ENCODE peak calls at places on chromosome 16, in six cellular contexts. Q, M, U, O, F and W are unnamed samples.

GRCh38 chr16:35564889-35565288 is 2105.5 kb downstream of the TP53TG3F start:
- DNase-seq in Q (no peak), M (no peak), U (no peak), O (no peak), F (no peak), W (no peak)

GRCh38 chr16:11535494-11535893 is 51.2 kb downstream of the LITAF start:
- DNase-seq in Q (no peak), M (no peak), U (no peak), O (no peak), F (no peak), W (no peak)

GRCh38 chr16:84228321-84228838 is 11.4 kb downstream of the KCNG4 start:
- DNase-seq in Q (no peak), M (peak; percentile 94), U (no peak), O (no peak), F (no peak), W (peak; percentile 82)

GRCh38 chr16:54466233-54466632 is 179.6 kb upstream of the IRX3 start:
- DNase-seq in Q (no peak), M (no peak), U (no peak), O (no peak), F (no peak), W (no peak)

GRCh38 chr16:68365167-68365817 is 54.5 kb downstream of the PRMT7 start:
- DNase-seq in Q (no peak), M (no peak), U (no peak), O (no peak), F (no peak), W (no peak)

GRCh38 chr16:77376358-77376757 is 58.5 kb downstream of the ADAMTS18 start:
- DNase-seq in Q (no peak), M (no peak), U (no peak), O (no peak), F (peak; percentile 21), W (no peak)

GRCh38 chr16:48366165-48367093 is 18.8 kb downstream of the SIAH1 start:
- DNase-seq in Q (peak; percentile 76), M (peak; percentile 95), U (peak; percentile 74), O (no peak), F (peak; percentile 82), W (peak; percentile 86)

GRCh38 chr16:72999541-73000019 is 48.3 kb downstream of the ZFHX3 start:
- DNase-seq in Q (no peak), M (no peak), U (no peak), O (no peak), F (no peak), W (no peak)

GRCh38 chr16:521381-522210 is 5.9 kb upstream of the CAPN15 start:
- DNase-seq in Q (no peak), M (no peak), U (no peak), O (no peak), F (no peak), W (no peak)

GRCh38 chr16:2088759-2089358 is 41.1 kb downstream of the TSC2 start:
- DNase-seq in Q (no peak), M (no peak), U (no peak), O (no peak), F (no peak), W (no peak)

GRCh38 chr16:2089676-2090480 is 42.1 kb downstream of the TSC2 start:
- DNase-seq in Q (no peak), M (no peak), U (no peak), O (peak; percentile 83), F (no peak), W (no peak)

GRCh38 chr16:2090819-2091721 is 43.3 kb downstream of the TSC2 start:
- DNase-seq in Q (peak; percentile 36), M (peak; percentile 55), U (no peak), O (no peak), F (peak; percentile 18), W (peak; percentile 16)

GRCh38 chr16:2091722-2092620 is 43.7 kb downstream of the PKD1 start:
- DNase-seq in Q (no peak), M (no peak), U (no peak), O (no peak), F (no peak), W (no peak)

DNA sequence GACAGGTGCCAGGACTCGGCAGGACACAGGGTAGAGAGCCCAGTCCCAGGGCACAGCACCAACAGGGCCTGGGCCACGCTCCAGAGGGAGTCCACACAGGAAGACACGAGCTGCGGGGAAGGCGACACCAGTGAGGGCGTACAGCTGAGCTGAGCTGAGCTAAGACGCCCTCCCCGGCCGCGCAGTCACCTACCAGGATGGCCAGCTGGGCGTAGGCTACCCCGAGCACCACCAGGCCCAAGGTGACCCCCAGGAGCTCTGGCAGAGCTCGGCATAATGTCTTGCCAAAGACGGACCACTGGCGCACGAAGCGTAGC is 42.7 kb downstream of the TSC2 start:
- DNase-seq in Q (no peak), M (no peak), U (no peak), O (no peak), F (no peak), W (no peak)
- H3K4me3 ChIP-seq in Q (no peak overlapping the region), M (no peak overlapping the region), U (no peak overlapping the region), O (peak overlapping the region; percentile 12), F (no peak overlapping the region), W (no peak overlapping the region)

DNA sequence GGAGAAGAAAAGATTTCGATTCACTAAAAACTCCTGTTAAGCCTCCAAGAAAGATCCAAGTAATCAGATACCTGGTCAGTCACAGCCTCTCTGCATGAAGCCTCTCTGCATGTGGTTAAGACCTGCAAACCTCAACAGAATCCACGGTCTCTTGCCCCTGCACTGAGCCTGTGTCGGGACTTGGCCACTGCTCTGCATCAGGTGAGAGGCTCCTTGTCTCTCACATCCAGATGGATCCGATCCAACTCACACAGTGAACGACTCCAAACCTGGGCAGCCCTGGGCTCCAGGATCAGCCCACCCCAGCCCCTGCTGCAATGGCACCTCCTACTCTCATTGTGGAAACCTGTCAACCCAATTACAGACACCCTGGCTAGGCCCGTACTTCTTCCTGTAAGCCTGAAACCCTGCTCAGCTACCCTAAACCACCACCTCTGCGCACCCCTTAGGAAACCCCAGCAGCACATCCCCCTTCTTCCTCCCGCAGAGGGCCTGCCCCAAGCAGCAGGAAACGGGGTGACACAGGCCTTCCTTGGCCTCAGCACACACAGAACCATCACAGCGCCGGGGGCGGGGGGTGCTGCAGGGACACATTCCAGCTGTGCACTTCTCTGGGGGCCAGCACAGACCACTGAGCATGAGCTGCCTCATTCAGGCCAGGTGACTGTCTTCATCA is 129.5 kb downstream of the ANKRD11 start:
- DNase-seq in Q (peak; percentile 88), M (no peak), U (peak; percentile 89), O (peak; percentile 92), F (peak; percentile 94), W (no peak)
- H3K4me3 ChIP-seq in Q (peak overlapping the region; percentile 20), M (no peak overlapping the region), U (peak overlapping the region; percentile 48), O (no peak overlapping the region), F (peak overlapping the region; percentile 77), W (no peak overlapping the region)

DNA sequence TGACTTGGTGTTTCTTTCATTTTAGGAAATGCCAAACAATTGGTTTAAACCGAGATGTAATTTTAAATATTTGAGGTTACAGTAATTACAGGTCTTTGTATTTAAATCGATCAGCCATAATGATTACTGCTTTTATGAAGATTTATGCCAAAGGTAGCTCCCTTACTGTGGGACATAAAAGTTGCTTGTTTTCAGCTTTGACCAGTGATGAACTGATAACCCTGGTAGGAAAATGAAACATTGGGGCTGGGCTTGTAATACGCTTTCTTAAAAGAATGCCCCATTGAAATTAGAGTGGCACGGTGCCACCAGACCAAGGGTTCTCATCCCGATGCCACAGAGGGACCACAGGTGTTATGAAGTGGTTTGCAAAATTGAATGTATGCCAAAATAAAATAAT is 7.3 kb downstream of the TNRC6A start:
- DNase-seq in Q (no peak), M (no peak), U (no peak), O (no peak), F (no peak), W (no peak)
- H3K4me3 ChIP-seq in Q (no peak overlapping the region), M (no peak overlapping the region), U (no peak overlapping the region), O (no peak overlapping the region), F (peak overlapping the region; percentile 28), W (no peak overlapping the region)

DNA sequence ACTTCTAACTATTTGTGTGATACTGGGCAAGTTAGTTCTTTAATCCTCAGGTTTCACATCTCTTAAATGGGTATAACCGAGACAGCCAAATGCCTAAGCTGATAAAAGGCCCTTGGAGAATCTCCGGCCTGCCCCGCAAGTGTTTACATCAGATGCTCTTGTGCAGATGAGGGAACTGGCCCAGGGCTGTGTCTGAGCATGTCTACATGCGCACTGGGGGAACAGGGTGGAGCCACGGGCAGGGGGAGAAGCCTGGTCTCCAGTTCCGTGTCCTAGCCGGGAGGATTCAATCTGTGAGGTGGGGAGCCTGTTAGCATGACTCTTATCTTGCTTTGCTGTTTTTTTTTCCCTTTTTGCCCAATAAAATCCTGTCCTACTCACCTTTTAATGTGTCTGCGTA is 222.9 kb downstream of the CDH8 start:
- DNase-seq in Q (no peak), M (no peak), U (no peak), O (no peak), F (no peak), W (no peak)
- H3K4me3 ChIP-seq in Q (no peak overlapping the region), M (no peak overlapping the region), U (no peak overlapping the region), O (no peak overlapping the region), F (no peak overlapping the region), W (no peak overlapping the region)

GRCh38 chr16:64791756-64792155 is 330.1 kb downstream of the CDH11 start:
- DNase-seq in Q (no peak), M (peak; percentile 1), U (no peak), O (no peak), F (no peak), W (peak; percentile 27)
- H3K4me3 ChIP-seq in Q (no peak overlapping the region), M (no peak overlapping the region), U (no peak overlapping the region), O (no peak overlapping the region), F (no peak overlapping the region), W (no peak overlapping the region)

GRCh38 chr16:82761858-82762257 is 135.1 kb downstream of the CDH13 start:
- DNase-seq in Q (no peak), M (peak; percentile 41), U (no peak), O (no peak), F (peak; percentile 2), W (no peak)
- H3K4me3 ChIP-seq in Q (no peak overlapping the region), M (no peak overlapping the region), U (no peak overlapping the region), O (no peak overlapping the region), F (peak overlapping the region; percentile 23), W (peak overlapping the region; percentile 12)

GRCh38 chr16:3030128-3030871 is 6.4 kb downstream of the BICDL2 start:
- DNase-seq in Q (no peak), M (no peak), U (no peak), O (peak; percentile 76), F (no peak), W (no peak)
- H3K4me3 ChIP-seq in Q (no peak overlapping the region), M (no peak overlapping the region), U (no peak overlapping the region), O (no peak overlapping the region), F (peak overlapping the region; percentile 19), W (no peak overlapping the region)

DNA sequence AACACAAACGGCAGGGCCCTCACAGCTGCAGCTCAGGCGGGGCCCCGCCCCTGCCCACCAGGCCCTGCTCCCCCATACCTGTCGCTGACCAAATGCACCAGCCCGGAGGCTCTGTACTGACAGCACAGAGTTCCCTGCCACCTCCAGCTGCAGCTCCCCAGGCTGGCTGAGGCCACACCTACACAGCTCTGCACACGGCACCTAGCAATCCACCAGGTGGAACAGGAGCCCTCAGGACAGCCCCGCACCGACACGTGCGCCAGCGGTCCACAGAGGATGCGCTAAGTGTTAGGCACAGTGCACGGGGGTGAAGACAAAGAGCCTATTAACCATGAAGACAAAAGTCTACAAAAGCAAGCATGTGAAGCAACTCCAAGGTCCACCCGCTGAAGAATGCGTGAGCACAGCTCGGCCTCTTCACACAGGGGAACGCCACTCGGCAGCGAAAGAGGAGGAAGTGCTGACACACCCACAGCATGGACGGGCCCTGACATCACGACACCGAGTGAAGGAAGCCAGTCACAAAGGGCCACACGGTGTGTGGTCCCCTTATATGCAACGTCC is 5.4 kb downstream of the ZCCHC14 start:
- DNase-seq in Q (peak; percentile 22), M (peak; percentile 27), U (no peak), O (no peak), F (peak; percentile 86), W (no peak)
- H3K4me3 ChIP-seq in Q (no peak overlapping the region), M (no peak overlapping the region), U (no peak overlapping the region), O (no peak overlapping the region), F (peak overlapping the region; percentile 85), W (no peak overlapping the region)

GRCh38 chr16:8943001-8943763 is 20.5 kb downstream of the USP7 start:
- DNase-seq in Q (no peak), M (no peak), U (no peak), O (no peak), F (no peak), W (no peak)
- H3K4me3 ChIP-seq in Q (no peak overlapping the region), M (no peak overlapping the region), U (no peak overlapping the region), O (no peak overlapping the region), F (peak overlapping the region; percentile 14), W (no peak overlapping the region)